ENCODE peak calls at places on chromosomes 4 and X, in six cellular contexts. X is stomach, W is neuronal stem cell, P is AG04450, Y is OCI-LY7, K is WERI-Rb-1. M is an unnamed sample. For H3K9me3, the result is how much of the 10 kb centered on the place peaks cover.

GRCh38 chr4:95910749-95911148 is 70.9 kb downstream of the PDHA2 start:
- DNase-seq in X (no peak), W (no peak), P (no peak), Y (no peak), K (no peak), M (no peak)

GRCh38 chr4:145097331-145097820 is 620 bp downstream of the ANAPC10 start:
- DNase-seq in X (no peak), W (no peak), P (no peak), Y (peak), K (no peak), M (no peak)

GRCh38 chr4:109375778-109376414 is 57.7 kb upstream of the SEC24B start:
- DNase-seq in X (no peak), W (no peak), P (no peak), Y (no peak), K (no peak), M (no peak)

GRCh38 chr4:146488495-146489174 is 33.1 kb downstream of the SLC10A7 start:
- DNase-seq in X (no peak), W (no peak), P (no peak), Y (no peak), K (no peak), M (no peak)

GRCh38 chr4:103197765-103198110 is 405 bp downstream of the CENPE start:
- DNase-seq in X (no peak), W (no peak), P (no peak), Y (no peak), K (no peak), M (no peak)

GRCh38 chr4:43968041-43968440 is 480.6 kb downstream of the KCTD8 start:
- DNase-seq in X (no peak), W (no peak), P (no peak), Y (no peak), K (no peak), M (no peak)

GRCh38 chr4:186844059-186844681 is 120.5 kb upstream of the FAT1 start:
- DNase-seq in X (no peak), W (peak), P (peak), Y (no peak), K (no peak), M (no peak)

GRCh38 chr4:161186750-161187149 is 977.0 kb downstream of the FSTL5 start:
- DNase-seq in X (no peak), W (no peak), P (no peak), Y (no peak), K (no peak), M (no peak)

GRCh38 chr4:98448923-98449322 is 187.7 kb downstream of the RAP1GDS1 start:
- DNase-seq in X (no peak), W (no peak), P (no peak), Y (peak), K (no peak), M (peak)

GRCh38 chr4:109989044-109989443 is 76.4 kb downstream of the EGF start:
- DNase-seq in X (no peak), W (no peak), P (no peak), Y (no peak), K (no peak), M (no peak)

GRCh38 chrX:153643431-153644351 is 3.3 kb upstream of the DUSP9 start:
- DNase-seq in X (no peak), W (no peak), P (no peak), Y (no peak), K (peak), M (no peak)

GRCh38 chrX:56764153-56764974 is 35.3 kb downstream of the NBDY start:
- DNase-seq in X (peak), W (peak), P (peak), Y (peak), K (peak), M (peak)

GRCh38 chr4:73682508-73682907 is 57.9 kb upstream of the CXCL8 start:
- DNase-seq in X (no peak), W (no peak), P (no peak), Y (no peak), K (no peak), M (no peak)
- H3K27ac ChIP-seq in X (no peak), W (no peak), P (no peak), Y (no peak), K (no peak), M (no peak)

DNA sequence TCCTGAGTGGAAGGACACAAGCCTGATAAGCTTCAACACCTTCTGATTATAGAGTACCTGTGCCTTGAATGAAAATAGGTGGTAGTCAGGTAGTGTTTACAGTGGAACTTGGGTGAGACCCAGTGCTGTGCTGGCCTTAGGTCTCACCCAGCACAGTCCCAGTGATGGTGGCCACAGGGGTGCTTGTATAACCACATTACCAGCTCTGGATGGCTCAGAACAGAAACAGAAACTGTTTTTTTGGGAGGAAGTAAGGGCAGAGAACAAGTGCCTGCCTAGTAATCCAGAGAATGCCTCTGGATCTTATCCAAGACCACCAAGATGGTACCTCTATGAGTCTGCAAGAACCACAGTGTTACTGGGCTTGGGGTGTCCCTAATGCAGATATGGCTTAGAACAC is 171.5 kb upstream of the DIPK2B start:
- DNase-seq in X (no peak), W (no peak), P (no peak), Y (no peak), K (no peak), M (no peak)
- H3K9me3 ChIP-seq in X (under half), W (under half), P (under half), Y (under half), K (under half), M (under half)

DNA sequence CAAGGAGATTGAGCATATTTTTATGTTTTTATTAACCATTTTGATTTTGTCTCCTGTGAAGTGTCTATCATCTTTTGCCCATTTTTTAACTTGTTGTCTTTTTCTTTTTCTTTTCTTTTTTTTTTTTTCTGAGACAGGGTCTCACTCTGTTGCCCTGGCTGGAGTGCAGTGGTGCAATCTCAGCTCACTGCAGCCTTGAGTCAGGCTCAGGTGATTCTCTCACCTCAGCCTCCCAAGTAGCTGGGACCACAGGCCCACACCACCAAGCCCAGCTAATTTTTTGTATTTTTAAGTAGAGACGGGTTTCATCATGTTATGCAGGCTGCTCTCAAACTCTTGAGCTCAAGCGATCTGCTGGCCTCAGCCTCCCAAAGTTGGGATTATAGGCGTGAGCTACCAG is 4.6 kb upstream of the ADD1 start:
- DNase-seq in X (no peak), W (no peak), P (no peak), Y (no peak), K (no peak), M (no peak)
- H3K27ac ChIP-seq in X (no peak), W (no peak), P (no peak), Y (no peak), K (no peak), M (peak)

GRCh38 chrX:81237516-81237915 is 35.6 kb downstream of the SH3BGRL start:
- DNase-seq in X (no peak), W (no peak), P (no peak), Y (no peak), K (no peak), M (no peak)
- H3K9me3 ChIP-seq in X (under half), W (under half), P (under half), Y (under half), K (under half), M (under half)

DNA sequence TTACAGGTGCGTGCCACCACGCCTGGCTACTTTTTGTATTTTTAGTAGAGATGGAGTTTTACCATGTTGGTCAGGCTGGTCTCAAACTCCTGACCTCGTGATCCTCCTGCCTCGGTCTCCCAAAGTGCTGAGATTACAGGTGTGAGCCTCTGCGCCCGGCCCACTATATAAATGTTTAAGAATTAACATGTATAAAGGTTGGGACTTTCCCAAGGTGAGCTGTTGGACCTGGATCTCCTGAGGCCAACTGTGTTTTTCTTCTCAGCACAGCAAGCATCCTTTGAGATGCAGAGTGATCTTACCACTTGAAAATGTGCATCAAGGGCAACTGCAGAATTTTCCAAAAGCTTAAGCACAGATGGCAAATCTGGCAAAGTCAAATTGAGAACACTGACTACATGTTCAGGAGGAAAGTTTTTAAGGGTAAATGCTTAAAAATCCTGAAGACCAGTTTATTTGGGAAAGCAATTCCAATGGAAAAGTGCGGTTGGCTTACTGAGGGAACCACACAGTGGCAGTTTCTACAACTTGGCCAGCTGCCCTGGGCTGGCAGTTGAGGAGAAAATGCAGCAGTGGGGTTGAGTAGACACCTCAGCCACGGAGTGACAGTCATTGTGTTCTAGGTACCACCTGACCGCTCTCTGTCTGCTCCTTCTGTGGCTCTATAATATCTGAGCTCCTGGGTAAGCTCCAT is 168.9 kb downstream of the CBR4 start:
- DNase-seq in X (peak), W (no peak), P (no peak), Y (no peak), K (no peak), M (no peak)
- H3K27ac ChIP-seq in X (peak), W (peak), P (peak), Y (no peak), K (no peak), M (no peak)

GRCh38 chr4:123767801-123768200 is 371.2 kb downstream of the SPRY1 start:
- DNase-seq in X (no peak), W (no peak), P (no peak), Y (no peak), K (no peak), M (no peak)
- H3K9me3 ChIP-seq in X (under half), W (under half), P (under half), Y (under half), K (under half), M (under half)

DNA sequence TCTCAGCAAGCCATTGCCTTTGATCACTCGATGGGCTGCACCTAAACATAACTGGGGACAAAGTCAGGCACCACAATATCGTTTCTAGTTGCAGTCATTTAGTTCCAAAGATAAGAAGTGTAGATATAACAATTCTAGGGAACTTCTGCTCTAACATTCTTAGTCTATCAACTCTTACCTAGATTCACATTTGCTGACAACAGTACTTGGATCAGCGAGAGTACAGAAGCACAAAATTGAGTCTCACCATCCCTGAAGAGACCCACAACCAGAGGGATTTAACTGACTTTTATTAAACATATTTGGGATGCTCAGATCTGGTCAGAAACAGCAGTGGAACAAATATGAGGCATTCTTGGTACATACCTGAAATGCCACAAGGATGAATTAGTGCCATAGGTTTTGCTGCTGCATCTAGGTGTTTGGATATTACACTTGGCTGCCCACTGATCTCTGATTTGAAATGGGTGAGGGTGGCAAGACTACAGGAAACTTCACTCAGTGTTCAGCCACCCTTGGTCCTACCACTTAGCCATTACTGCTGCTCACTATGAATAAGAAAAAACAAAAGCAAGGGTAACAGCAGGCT is 28.9 kb upstream of the HUWE1 start:
- DNase-seq in X (no peak), W (no peak), P (no peak), Y (peak), K (no peak), M (no peak)
- H3K27ac ChIP-seq in X (no peak), W (no peak), P (no peak), Y (peak), K (no peak), M (peak)

GRCh38 chr4:176300565-176300964 is 19.2 kb upstream of the SPCS3 start:
- DNase-seq in X (no peak), W (no peak), P (no peak), Y (no peak), K (no peak), M (no peak)
- H3K9me3 ChIP-seq in X (under half), W (under half), P (under half), Y (under half), K (under half), M (under half)

GRCh38 chr4:151049430-151049884 is 34.4 kb upstream of the LRBA start:
- DNase-seq in X (no peak), W (no peak), P (no peak), Y (no peak), K (no peak), M (no peak)
- H3K27ac ChIP-seq in X (no peak), W (no peak), P (no peak), Y (no peak), K (no peak), M (no peak)

GRCh38 chrX:131728295-131729145 is 184.6 kb downstream of the OR13H1 start:
- DNase-seq in X (peak), W (no peak), P (no peak), Y (no peak), K (peak), M (no peak)

GRCh38 chrX:131724292-131724691 is 180.4 kb downstream of the OR13H1 start:
- DNase-seq in X (no peak), W (no peak), P (no peak), Y (no peak), K (no peak), M (no peak)

GRCh38 chrX:131727778-131728177 is 183.9 kb downstream of the OR13H1 start:
- DNase-seq in X (no peak), W (no peak), P (no peak), Y (no peak), K (no peak), M (no peak)

GRCh38 chrX:131723646-131724045 is 179.8 kb downstream of the OR13H1 start:
- DNase-seq in X (no peak), W (no peak), P (no peak), Y (no peak), K (no peak), M (no peak)

DNA sequence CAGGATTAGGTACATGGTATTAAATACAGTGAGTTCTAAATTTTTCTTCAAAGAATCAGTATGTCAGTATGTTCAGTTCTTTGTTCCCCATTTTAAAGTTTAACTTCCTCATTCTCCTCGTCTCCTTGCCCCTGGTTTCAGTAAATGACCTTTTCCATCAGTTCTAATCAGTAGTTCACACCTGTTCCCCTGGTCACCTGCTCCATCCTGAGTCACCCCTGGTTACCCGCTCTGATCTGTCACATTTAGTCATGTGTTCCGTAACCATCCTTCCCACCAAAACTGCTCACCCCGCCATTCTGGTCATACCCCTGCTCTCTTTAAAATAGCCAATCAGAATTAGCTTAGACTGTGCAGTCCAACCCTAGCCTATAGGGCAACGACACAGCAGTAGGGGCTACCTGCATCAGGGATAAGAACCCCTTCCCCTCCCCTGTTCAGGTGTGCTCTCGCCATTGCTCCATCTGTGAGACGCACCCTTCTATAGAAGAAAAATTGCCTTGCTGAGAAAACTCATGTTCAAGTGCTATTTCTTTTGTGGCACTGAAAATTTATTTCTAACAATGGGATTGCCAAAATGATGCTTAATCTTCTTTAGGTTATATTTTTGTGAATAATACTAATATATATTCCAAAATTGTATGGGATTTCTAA is 181.3 kb downstream of the OR13H1 start:
- DNase-seq in X (no peak), W (no peak), P (no peak), Y (no peak), K (no peak), M (no peak)
- H3K9me3 ChIP-seq in X (under half), W (under half), P (under half), Y (under half), K (under half), M (under half)